ENCODE peak calls at places on chromosomes 3 and 15, in five cellular contexts. One of them, this sample, is unnamed.

GRCh38 chr3:150314248-150315027 is 93.7 kb upstream of the TSC22D2 start:
- DNase-seq in endothelial cell: no peak
- DNase-seq in Kasumi-1: no peak
- DNase-seq in stromal cell of bone marrow: no peak
- DNase-seq in epithelial cell of esophagus: no peak
- DNase-seq in this sample: no peak

GRCh38 chr3:168620854-168621253 is 525.1 kb upstream of the GOLIM4 start:
- DNase-seq in endothelial cell: peak
- DNase-seq in Kasumi-1: peak
- DNase-seq in stromal cell of bone marrow: peak
- DNase-seq in epithelial cell of esophagus: peak
- DNase-seq in this sample: peak

GRCh38 chr15:74396445-74397238 is 29.2 kb upstream of the CYP11A1 start:
- DNase-seq in endothelial cell: no peak
- DNase-seq in Kasumi-1: peak
- DNase-seq in stromal cell of bone marrow: no peak
- DNase-seq in epithelial cell of esophagus: peak
- DNase-seq in this sample: peak

GRCh38 chr3:41668366-41668765 is 293.5 kb downstream of the ULK4 start:
- DNase-seq in endothelial cell: no peak
- DNase-seq in Kasumi-1: no peak
- DNase-seq in stromal cell of bone marrow: no peak
- DNase-seq in epithelial cell of esophagus: no peak
- DNase-seq in this sample: no peak

GRCh38 chr3:15859507-15860013 is 61.8 kb upstream of the ANKRD28 start:
- DNase-seq in endothelial cell: peak
- DNase-seq in Kasumi-1: peak
- DNase-seq in stromal cell of bone marrow: peak
- DNase-seq in epithelial cell of esophagus: peak
- DNase-seq in this sample: peak

GRCh38 chr15:38652183-38652794 is 87.7 kb upstream of the RASGRP1 start:
- DNase-seq in endothelial cell: no peak
- DNase-seq in Kasumi-1: no peak
- DNase-seq in stromal cell of bone marrow: no peak
- DNase-seq in epithelial cell of esophagus: no peak
- DNase-seq in this sample: peak

GRCh38 chr3:158313344-158313927 is 203.5 kb downstream of the RSRC1 start:
- DNase-seq in endothelial cell: no peak
- DNase-seq in Kasumi-1: peak
- DNase-seq in stromal cell of bone marrow: peak
- DNase-seq in epithelial cell of esophagus: peak
- DNase-seq in this sample: peak

GRCh38 chr15:74240002-74240568 is 4.0 kb downstream of the CCDC33 start:
- DNase-seq in endothelial cell: peak
- DNase-seq in Kasumi-1: no peak
- DNase-seq in stromal cell of bone marrow: peak
- DNase-seq in epithelial cell of esophagus: peak
- DNase-seq in this sample: no peak

GRCh38 chr15:82040862-82041261 is 5.0 kb downstream of the MEX3B start:
- DNase-seq in endothelial cell: no peak
- DNase-seq in Kasumi-1: no peak
- DNase-seq in stromal cell of bone marrow: no peak
- DNase-seq in epithelial cell of esophagus: no peak
- DNase-seq in this sample: no peak

GRCh38 chr3:148075829-148076716 is 621.6 kb upstream of the AGTR1 start:
- DNase-seq in endothelial cell: peak
- DNase-seq in Kasumi-1: peak
- DNase-seq in stromal cell of bone marrow: peak
- DNase-seq in epithelial cell of esophagus: peak
- DNase-seq in this sample: peak

GRCh38 chr15:51874751-51875644 is 45.5 kb downstream of the TMOD3 start:
- DNase-seq in endothelial cell: no peak
- DNase-seq in Kasumi-1: no peak
- DNase-seq in stromal cell of bone marrow: peak
- DNase-seq in epithelial cell of esophagus: peak
- DNase-seq in this sample: no peak

GRCh38 chr3:136305879-136306278 is 55.7 kb downstream of the PCCB start:
- DNase-seq in endothelial cell: no peak
- DNase-seq in Kasumi-1: no peak
- DNase-seq in stromal cell of bone marrow: peak
- DNase-seq in epithelial cell of esophagus: peak
- DNase-seq in this sample: peak

GRCh38 chr3:114290911-114291901 is 2.6 kb upstream of the TIGIT start:
- DNase-seq in endothelial cell: peak
- DNase-seq in Kasumi-1: peak
- DNase-seq in stromal cell of bone marrow: no peak
- DNase-seq in epithelial cell of esophagus: peak
- DNase-seq in this sample: peak

GRCh38 chr3:177134811-177135210 is 62.5 kb downstream of the TBL1XR1 start:
- DNase-seq in endothelial cell: no peak
- DNase-seq in Kasumi-1: no peak
- DNase-seq in stromal cell of bone marrow: no peak
- DNase-seq in epithelial cell of esophagus: no peak
- DNase-seq in this sample: no peak

GRCh38 chr3:177464392-177465225 is 267.3 kb upstream of the TBL1XR1 start:
- DNase-seq in endothelial cell: no peak
- DNase-seq in Kasumi-1: no peak
- DNase-seq in stromal cell of bone marrow: no peak
- DNase-seq in epithelial cell of esophagus: no peak
- DNase-seq in this sample: no peak

GRCh38 chr15:69929905-69930630 is 167.6 kb downstream of the TLE3 start:
- DNase-seq in endothelial cell: no peak
- DNase-seq in Kasumi-1: no peak
- DNase-seq in stromal cell of bone marrow: no peak
- DNase-seq in epithelial cell of esophagus: peak
- DNase-seq in this sample: no peak

GRCh38 chr15:78540955-78541743 is 905 bp downstream of the PSMA4 start:
- DNase-seq in endothelial cell: no peak
- DNase-seq in Kasumi-1: no peak
- DNase-seq in stromal cell of bone marrow: no peak
- DNase-seq in epithelial cell of esophagus: no peak
- DNase-seq in this sample: peak

GRCh38 chr3:157077565-157077991 is 82.4 kb downstream of the CCNL1 start:
- DNase-seq in endothelial cell: no peak
- DNase-seq in Kasumi-1: no peak
- DNase-seq in stromal cell of bone marrow: peak
- DNase-seq in epithelial cell of esophagus: no peak
- DNase-seq in this sample: no peak

GRCh38 chr3:127264794-127265514 is 22.9 kb downstream of the PRR20G start:
- DNase-seq in endothelial cell: no peak
- DNase-seq in Kasumi-1: no peak
- DNase-seq in stromal cell of bone marrow: no peak
- DNase-seq in epithelial cell of esophagus: no peak
- DNase-seq in this sample: no peak